ENCODE peak calls at places on chromosome 17, in five cellular contexts. One of them, this sample, is unnamed.

GRCh38 chr17:39716879-39717536 is 13.3 kb downstream of the MIEN1 start:
- DNase-seq in psoas muscle: no peak
- DNase-seq in WTC11: no peak
- DNase-seq in mammary epithelial cell: peak; percentile 32
- DNase-seq in vagina: no peak
- DNase-seq in this sample: no peak

GRCh38 chr17:64457156-64457555 is 8.2 kb downstream of the MILR1 start:
- DNase-seq in psoas muscle: no peak
- DNase-seq in WTC11: no peak
- DNase-seq in mammary epithelial cell: no peak
- DNase-seq in vagina: no peak
- DNase-seq in this sample: no peak

GRCh38 chr17:76326306-76326705 is 18.2 kb upstream of the QRICH2 start:
- DNase-seq in psoas muscle: no peak
- DNase-seq in WTC11: no peak
- DNase-seq in mammary epithelial cell: no peak
- DNase-seq in vagina: no peak
- DNase-seq in this sample: no peak

GRCh38 chr17:18008496-18009268 is 30.3 kb downstream of the ATPAF2 start:
- DNase-seq in psoas muscle: no peak
- DNase-seq in WTC11: no peak
- DNase-seq in mammary epithelial cell: peak; percentile 80
- DNase-seq in vagina: no peak
- DNase-seq in this sample: no peak

GRCh38 chr17:70080541-70081347 is 5.7 kb downstream of the KCNJ16 start:
- DNase-seq in psoas muscle: no peak
- DNase-seq in WTC11: no peak
- DNase-seq in mammary epithelial cell: peak; percentile 54
- DNase-seq in vagina: no peak
- DNase-seq in this sample: no peak

GRCh38 chr17:77402159-77402731 is 261.5 kb downstream of the SEC14L1 start:
- DNase-seq in psoas muscle: no peak
- DNase-seq in WTC11: no peak
- DNase-seq in mammary epithelial cell: no peak
- DNase-seq in vagina: no peak
- DNase-seq in this sample: no peak

GRCh38 chr17:78793415-78793814 is 11.3 kb upstream of the CYTH1 start:
- DNase-seq in psoas muscle: no peak
- DNase-seq in WTC11: no peak
- DNase-seq in mammary epithelial cell: no peak
- DNase-seq in vagina: no peak
- DNase-seq in this sample: no peak

GRCh38 chr17:29648005-29648404 is 25.3 kb upstream of the CORO6 start:
- DNase-seq in psoas muscle: no peak
- DNase-seq in WTC11: no peak
- DNase-seq in mammary epithelial cell: no peak
- DNase-seq in vagina: no peak
- DNase-seq in this sample: no peak

GRCh38 chr17:69710926-69711325 is 296.4 kb downstream of the MAP2K6 start:
- DNase-seq in psoas muscle: no peak
- DNase-seq in WTC11: no peak
- DNase-seq in mammary epithelial cell: peak; percentile 35
- DNase-seq in vagina: no peak
- DNase-seq in this sample: no peak

GRCh38 chr17:1267471-1267947 is 2.7 kb upstream of the BHLHA9 start:
- DNase-seq in psoas muscle: no peak
- DNase-seq in WTC11: no peak
- DNase-seq in mammary epithelial cell: no peak
- DNase-seq in vagina: no peak
- DNase-seq in this sample: no peak

GRCh38 chr17:22694362-22695227 is 1002.3 kb downstream of the KCNJ18 start:
- DNase-seq in psoas muscle: no peak
- DNase-seq in WTC11: no peak
- DNase-seq in mammary epithelial cell: no peak
- DNase-seq in vagina: peak; percentile 81
- DNase-seq in this sample: no peak

GRCh38 chr17:30969989-30970680 is 704 bp upstream of the RNF135 start:
- DNase-seq in psoas muscle: no peak
- DNase-seq in WTC11: peak; percentile 22
- DNase-seq in mammary epithelial cell: peak; percentile 67
- DNase-seq in vagina: no peak
- DNase-seq in this sample: no peak

GRCh38 chr17:75325827-75326586 is 36.8 kb upstream of the SLC25A19 start:
- DNase-seq in psoas muscle: no peak
- DNase-seq in WTC11: no peak
- DNase-seq in mammary epithelial cell: no peak
- DNase-seq in vagina: no peak
- DNase-seq in this sample: no peak

GRCh38 chr17:66920965-66921364 is 43.5 kb upstream of the CACNG4 start:
- DNase-seq in psoas muscle: no peak
- DNase-seq in WTC11: no peak
- DNase-seq in mammary epithelial cell: no peak
- DNase-seq in vagina: no peak
- DNase-seq in this sample: no peak

GRCh38 chr17:17990282-17990681 is 17.6 kb downstream of the DRC3 start:
- DNase-seq in psoas muscle: no peak
- DNase-seq in WTC11: no peak
- DNase-seq in mammary epithelial cell: no peak
- DNase-seq in vagina: no peak
- DNase-seq in this sample: no peak

GRCh38 chr17:72839086-72839728 is 253.3 kb downstream of the SLC39A11 start:
- DNase-seq in psoas muscle: no peak
- DNase-seq in WTC11: no peak
- DNase-seq in mammary epithelial cell: no peak
- DNase-seq in vagina: no peak
- DNase-seq in this sample: no peak

GRCh38 chr17:66670211-66670610 is 164.7 kb upstream of the CACNG5 start:
- DNase-seq in psoas muscle: no peak
- DNase-seq in WTC11: no peak
- DNase-seq in mammary epithelial cell: no peak
- DNase-seq in vagina: no peak
- DNase-seq in this sample: no peak

GRCh38 chr17:49015179-49015923 is 18.2 kb downstream of the IGF2BP1 start:
- DNase-seq in psoas muscle: no peak
- DNase-seq in WTC11: no peak
- DNase-seq in mammary epithelial cell: no peak
- DNase-seq in vagina: peak; percentile 75
- DNase-seq in this sample: no peak

GRCh38 chr17:40318835-40319332 is 9.9 kb downstream of the RARA start:
- DNase-seq in psoas muscle: no peak
- DNase-seq in WTC11: peak; percentile 13
- DNase-seq in mammary epithelial cell: no peak
- DNase-seq in vagina: peak; percentile 92
- DNase-seq in this sample: peak; percentile 14

GRCh38 chr17:63382826-63383225 is 63.3 kb downstream of the CYB561 start:
- DNase-seq in psoas muscle: no peak
- DNase-seq in WTC11: no peak
- DNase-seq in mammary epithelial cell: no peak
- DNase-seq in vagina: no peak
- DNase-seq in this sample: no peak

GRCh38 chr17:14448816-14449215 is 147.9 kb downstream of the HS3ST3B1 start:
- DNase-seq in psoas muscle: no peak
- DNase-seq in WTC11: no peak
- DNase-seq in mammary epithelial cell: no peak
- DNase-seq in vagina: no peak
- DNase-seq in this sample: no peak

GRCh38 chr17:78075011-78075410 is 53.5 kb downstream of the TMC6 start:
- DNase-seq in psoas muscle: no peak
- DNase-seq in WTC11: no peak
- DNase-seq in mammary epithelial cell: no peak
- DNase-seq in vagina: no peak
- DNase-seq in this sample: no peak

GRCh38 chr17:46727572-46728348 is 90.7 kb downstream of the WNT3 start:
- DNase-seq in psoas muscle: no peak
- DNase-seq in WTC11: no peak
- DNase-seq in mammary epithelial cell: peak; percentile 76
- DNase-seq in vagina: no peak
- DNase-seq in this sample: no peak

GRCh38 chr17:83176956-83177583 is 97.7 kb downstream of the METRNL start:
- DNase-seq in psoas muscle: no peak
- DNase-seq in WTC11: peak; percentile 4
- DNase-seq in mammary epithelial cell: no peak
- DNase-seq in vagina: no peak
- DNase-seq in this sample: no peak

GRCh38 chr17:64212122-64212521 is 50.9 kb downstream of the TEX2 start:
- DNase-seq in psoas muscle: no peak
- DNase-seq in WTC11: no peak
- DNase-seq in mammary epithelial cell: no peak
- DNase-seq in vagina: no peak
- DNase-seq in this sample: no peak

GRCh38 chr17:79850571-79851460 is 11.6 kb upstream of the CBX4 start:
- DNase-seq in psoas muscle: no peak
- DNase-seq in WTC11: no peak
- DNase-seq in mammary epithelial cell: peak; percentile 90
- DNase-seq in vagina: no peak
- DNase-seq in this sample: no peak

GRCh38 chr17:69223809-69224208 is 4.8 kb downstream of the ABCA10 start:
- DNase-seq in psoas muscle: no peak
- DNase-seq in WTC11: no peak
- DNase-seq in mammary epithelial cell: no peak
- DNase-seq in vagina: no peak
- DNase-seq in this sample: no peak

GRCh38 chr17:16217002-16217635 is at the start of gene PIGL:
- DNase-seq in psoas muscle: peak; percentile 86
- DNase-seq in WTC11: peak; percentile 85
- DNase-seq in mammary epithelial cell: peak; percentile 88
- DNase-seq in vagina: peak; percentile 93
- DNase-seq in this sample: peak; percentile 88

GRCh38 chr17:16215002-16215272 is 397 bp downstream of the NCOR1 start:
- DNase-seq in psoas muscle: peak; percentile 55
- DNase-seq in WTC11: peak; percentile 67
- DNase-seq in mammary epithelial cell: no peak
- DNase-seq in vagina: no peak
- DNase-seq in this sample: peak; percentile 71

GRCh38 chr17:16215965-16216316 is 607 bp upstream of the NCOR1 start:
- DNase-seq in psoas muscle: no peak
- DNase-seq in WTC11: peak; percentile 65
- DNase-seq in mammary epithelial cell: no peak
- DNase-seq in vagina: no peak
- DNase-seq in this sample: no peak

GRCh38 chr17:16214190-16215001 is 938 bp downstream of the NCOR1 start:
- DNase-seq in psoas muscle: no peak
- DNase-seq in WTC11: no peak
- DNase-seq in mammary epithelial cell: peak; percentile 41
- DNase-seq in vagina: peak; percentile 85
- DNase-seq in this sample: no peak

DNA sequence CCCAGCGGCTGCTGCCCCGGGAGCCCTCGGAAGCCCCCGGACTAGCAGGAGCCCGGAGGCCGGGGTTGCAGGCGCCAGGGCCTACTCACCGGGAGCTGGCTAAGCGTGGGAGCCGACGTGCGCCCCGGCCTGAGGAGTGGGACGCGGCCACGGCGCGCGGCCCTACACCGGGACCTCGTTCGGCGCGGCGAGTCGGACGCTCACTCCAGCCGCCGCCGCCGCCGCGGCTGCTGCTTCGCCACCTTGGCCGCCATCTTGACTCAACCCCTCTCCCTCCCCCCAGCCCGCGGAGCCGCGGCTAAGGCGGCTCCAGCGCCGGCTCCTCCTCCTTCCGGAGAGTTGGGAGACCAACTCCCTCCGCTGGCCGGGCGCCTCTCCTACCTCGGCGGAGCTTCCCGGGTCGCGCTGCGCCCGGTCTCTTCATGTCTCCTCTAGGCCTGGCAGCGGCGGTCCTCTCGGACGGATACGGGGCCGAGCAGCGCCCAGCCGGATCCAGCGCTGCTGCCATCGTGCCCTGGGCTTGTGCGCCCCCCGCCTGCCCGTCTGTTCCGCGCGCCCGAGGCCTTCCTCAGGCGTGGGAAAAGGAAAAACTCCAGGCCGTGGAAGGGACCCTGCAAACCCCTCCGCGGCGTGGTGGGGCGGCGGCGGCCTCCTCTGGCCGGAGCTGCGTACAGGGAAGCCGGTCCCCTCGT is at the start of gene NCOR1:
- DNase-seq in psoas muscle: peak; percentile 95
- DNase-seq in WTC11: peak; percentile 95
- DNase-seq in mammary epithelial cell: peak; percentile 93
- DNase-seq in vagina: peak; percentile 89
- DNase-seq in this sample: peak; percentile 96
- TF ChIP-seq CTCF in psoas muscle: peak; percentile 15
- TF ChIP-seq CTCF in WTC11: no peak
- TF ChIP-seq CTCF in mammary epithelial cell: peak; percentile 52
- TF ChIP-seq CTCF in vagina: no peak
- TF ChIP-seq CTCF in this sample: no peak

DNA sequence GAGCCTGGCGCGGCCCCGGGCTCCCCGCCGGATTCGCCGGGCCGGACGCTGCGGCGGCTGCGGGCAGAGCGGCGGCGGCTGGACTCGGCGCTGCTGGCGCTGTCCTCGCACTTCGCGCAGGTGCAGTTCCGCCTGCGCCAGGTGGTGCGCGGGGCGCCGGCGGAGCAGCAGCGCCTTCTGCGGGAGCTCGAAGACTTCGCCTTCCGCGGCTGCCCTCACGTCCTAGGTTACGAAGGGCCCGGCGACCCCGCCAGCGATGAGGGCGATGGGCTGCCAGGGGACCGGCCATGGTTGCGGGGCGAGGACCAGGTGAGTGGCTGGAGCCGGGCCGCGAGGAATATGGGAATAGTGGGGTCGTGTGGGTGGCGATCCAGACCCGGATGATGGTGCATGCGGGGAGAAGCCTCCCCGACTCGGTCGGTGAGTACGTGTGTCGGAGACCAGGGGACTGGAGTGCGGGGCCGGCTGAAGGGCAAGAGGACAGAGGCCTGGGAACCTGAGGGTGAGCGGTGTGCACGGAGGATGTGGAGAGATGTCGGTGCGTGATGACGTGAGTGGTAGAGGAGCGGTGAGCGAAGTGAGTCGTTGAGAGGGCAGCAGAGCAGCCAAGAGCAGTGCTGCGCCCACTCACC is 517 bp downstream of the RUNDC1 start:
- DNase-seq in psoas muscle: peak; percentile 39
- DNase-seq in WTC11: peak; percentile 51
- DNase-seq in mammary epithelial cell: peak; percentile 58
- DNase-seq in vagina: no peak
- DNase-seq in this sample: peak; percentile 48
- TF ChIP-seq CTCF in psoas muscle: peak; percentile 18
- TF ChIP-seq CTCF in WTC11: no peak
- TF ChIP-seq CTCF in mammary epithelial cell: peak; percentile 39
- TF ChIP-seq CTCF in vagina: no peak
- TF ChIP-seq CTCF in this sample: no peak

GRCh38 chr17:58156839-58157803 is 8.9 kb downstream of the OR4D1 start:
- DNase-seq in psoas muscle: peak; percentile 25
- DNase-seq in WTC11: peak; percentile 73
- DNase-seq in mammary epithelial cell: peak; percentile 8
- DNase-seq in vagina: no peak
- DNase-seq in this sample: peak; percentile 59
- TF ChIP-seq CTCF in psoas muscle: no peak
- TF ChIP-seq CTCF in WTC11: no peak
- TF ChIP-seq CTCF in mammary epithelial cell: no peak
- TF ChIP-seq CTCF in vagina: no peak
- TF ChIP-seq CTCF in this sample: no peak

DNA sequence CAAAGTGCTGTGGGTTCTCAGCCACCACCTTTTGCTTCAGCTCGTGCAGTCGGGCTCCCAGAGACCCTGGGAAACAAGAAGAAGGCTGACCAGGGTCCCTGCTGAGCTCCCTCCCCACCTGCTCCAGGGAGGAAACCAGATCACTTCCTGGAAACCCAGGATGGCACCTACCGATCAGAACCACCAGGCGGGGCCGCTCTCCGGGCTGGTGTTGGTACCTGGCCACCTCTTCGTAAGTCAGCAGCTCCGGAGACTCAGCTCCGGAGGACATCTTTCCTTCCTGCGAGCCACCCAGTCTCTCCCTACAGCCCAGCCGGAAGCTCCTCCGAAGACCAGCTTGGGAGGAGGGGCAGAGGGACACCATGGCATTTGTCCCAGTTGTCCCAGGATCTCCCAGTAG is 18.9 kb downstream of the MPP3 start:
- DNase-seq in psoas muscle: no peak
- DNase-seq in WTC11: peak; percentile 53
- DNase-seq in mammary epithelial cell: no peak
- DNase-seq in vagina: peak; percentile 60
- DNase-seq in this sample: no peak
- TF ChIP-seq CTCF in psoas muscle: no peak
- TF ChIP-seq CTCF in WTC11: no peak
- TF ChIP-seq CTCF in mammary epithelial cell: no peak
- TF ChIP-seq CTCF in vagina: no peak
- TF ChIP-seq CTCF in this sample: no peak